ENCODE peak calls at places on chromosomes 7 and 10, in four cellular contexts. O is activated CD8-positive, alpha-beta memory T cell treated with anti-CD3 and anti-CD28 coated beads, Interleukin-2, amount 50 U/mL, for 4 hours; T is substantia nigra; Y is HTR-8/SVneo. M is an unnamed sample.

GRCh38 chr7:100568936-100569844 is 4.5 kb downstream of the SAP25 start:
- DNase-seq in T (peak), Y (no peak), O (peak), M (peak)

GRCh38 chr10:114678806-114679205 is 20.7 kb upstream of the ABLIM1 start:
- DNase-seq in Y (no peak), T (no peak), O (no peak), M (no peak)

GRCh38 chr10:102411341-102412255 is 7.0 kb downstream of the PSD start:
- DNase-seq in T (no peak), Y (no peak), O (no peak), M (no peak)

GRCh38 chr7:5649658-5650057 is 131.8 kb downstream of the RNF216 start:
- DNase-seq in O (no peak), T (no peak), Y (no peak), M (no peak)

GRCh38 chr7:73773700-73774517 is 3.8 kb upstream of the CLDN3 start:
- DNase-seq in O (no peak), Y (no peak), T (no peak), M (no peak)

GRCh38 chr10:22702348-22702747 is 12.0 kb downstream of the PIP4K2A start:
- DNase-seq in T (no peak), O (no peak), Y (no peak), M (no peak)

GRCh38 chr7:45258533-45259226 is 101.1 kb downstream of the RAMP3 start:
- DNase-seq in T (no peak), O (no peak), Y (no peak), M (no peak)

GRCh38 chr7:149865437-149865836 is 8.3 kb upstream of the ATP6V0E2 start:
- DNase-seq in Y (no peak), T (no peak), O (peak), M (no peak)

GRCh38 chr10:132452651-132453469 is 55.9 kb downstream of the PWWP2B start:
- DNase-seq in Y (peak), T (peak), O (peak), M (peak)

GRCh38 chr7:149196151-149196704 is 882 bp downstream of the ZNF282 start:
- DNase-seq in Y (no peak), O (no peak), T (no peak), M (no peak)

GRCh38 chr7:43873300-43873699 is 4.0 kb upstream of the MRPS24 start:
- DNase-seq in T (no peak), Y (peak), O (no peak), M (no peak)

GRCh38 chr10:22754298-22754697 is 39.9 kb upstream of the PIP4K2A start:
- DNase-seq in Y (no peak), O (no peak), T (no peak), M (no peak)

GRCh38 chr7:90326500-90326899 is 5.4 kb upstream of the FAM237B start:
- DNase-seq in O (no peak), Y (no peak), T (no peak), M (no peak)

GRCh38 chr10:51832652-51833383 is 133.4 kb upstream of the CSTF2T start:
- DNase-seq in O (no peak), Y (no peak), T (no peak), M (no peak)

GRCh38 chr10:78964952-78965633 is 103.7 kb upstream of the ZMIZ1 start:
- DNase-seq in Y (peak), O (no peak), T (peak), M (peak)

GRCh38 chr7:27149817-27150567 is 2.4 kb downstream of the HOXA3 start:
- DNase-seq in T (no peak), Y (no peak), O (no peak), M (no peak)

GRCh38 chr7:27339478-27339877 is 96.9 kb downstream of the EVX1 start:
- DNase-seq in Y (no peak), T (no peak), O (no peak), M (no peak)

GRCh38 chr7:99196536-99197288 is 11.2 kb downstream of the KPNA7 start:
- DNase-seq in O (no peak), T (no peak), Y (no peak), M (no peak)

GRCh38 chr7:94512735-94513564 is 3.3 kb downstream of the CASD1 start:
- DNase-seq in Y (no peak), O (no peak), T (no peak), M (no peak)

GRCh38 chr7:39811161-39811614 is 138.9 kb upstream of the CDK13 start:
- DNase-seq in T (no peak), O (no peak), Y (peak), M (no peak)

GRCh38 chr10:29105516-29106215 is 183.2 kb upstream of the LYZL1 start:
- DNase-seq in T (no peak), O (no peak), Y (peak), M (no peak)

GRCh38 chr7:49790209-49790608 is 16.8 kb downstream of the VWC2 start:
- DNase-seq in Y (no peak), T (no peak), O (no peak), M (no peak)

GRCh38 chr7:28984631-28985030 is 26.5 kb upstream of the TRIL start:
- DNase-seq in Y (peak), T (no peak), O (no peak), M (peak)

GRCh38 chr10:103192451-103193106 is 493 bp downstream of the NT5C2 start:
- DNase-seq in Y (peak), O (peak), T (peak), M (peak)

GRCh38 chr10:1543596-1543995 is 193.7 kb downstream of the ADARB2 start:
- DNase-seq in Y (no peak), O (no peak), T (no peak), M (no peak)

GRCh38 chr10:102613286-102613685 is 31.0 kb upstream of the TRIM8 start:
- DNase-seq in Y (no peak), T (no peak), O (peak), M (no peak)

GRCh38 chr7:2589341-2589740 is 30.6 kb downstream of the IQCE start:
- DNase-seq in Y (no peak), O (no peak), T (no peak), M (no peak)

GRCh38 chr7:32502656-32503189 is 7.4 kb downstream of the AVL9 start:
- DNase-seq in O (peak), Y (no peak), T (no peak), M (no peak)

GRCh38 chr7:91514591-91514990 is 250.4 kb downstream of the FZD1 start:
- DNase-seq in T (no peak), Y (no peak), O (no peak), M (no peak)

GRCh38 chr7:28625446-28625845 is 213.1 kb downstream of the CREB5 start:
- DNase-seq in O (no peak), Y (no peak), T (no peak), M (no peak)

GRCh38 chr10:132223156-132223590 is 36.4 kb downstream of the DPYSL4 start:
- DNase-seq in O (peak), Y (peak), T (peak), M (peak)

GRCh38 chr10:81414038-81414437 is 461.0 kb upstream of the NRG3 start:
- DNase-seq in T (no peak), Y (no peak), O (no peak), M (no peak)

GRCh38 chr7:35035511-35035921 is 1.8 kb downstream of the DPY19L1 start:
- DNase-seq in O (no peak), T (no peak), Y (peak), M (peak)

GRCh38 chr10:123301077-123301875 is 147.1 kb downstream of the BUB3 start:
- DNase-seq in T (peak), O (no peak), Y (peak), M (peak)

M was measured in anterior cingulate cortex.